ENCODE peak calls at places on chromosomes 3 and 15, in five cellular contexts. U is stimulated activated CD8-positive, alpha-beta memory T cell treated with anti-CD3 and anti-CD28 coated beads, Interleukin-7, amount 100 ng/mL, for 24 hours; S is posterior vena cava; Q is mesenchymal stem cell; Z is Calu3. D is an unnamed sample.

GRCh38 chr3:126946387-126946786 is 36.5 kb upstream of the PLXNA1 start:
- DNase-seq in U (no peak), S (peak), Q (no peak), Z (no peak), D (no peak)

GRCh38 chr15:60444289-60444912 is 34.5 kb downstream of the ICE2 start:
- DNase-seq in U (no peak), S (no peak), Q (peak), Z (peak), D (no peak)

GRCh38 chr3:53192608-53193007 is 31.6 kb downstream of the PRKCD start:
- DNase-seq in U (no peak), S (peak), Q (no peak), Z (no peak), D (no peak)

GRCh38 chr3:11665331-11665730 is 21.6 kb upstream of the VGLL4 start:
- DNase-seq in U (no peak), S (no peak), Q (no peak), Z (no peak), D (no peak)

GRCh38 chr3:41716391-41716910 is 245.5 kb downstream of the ULK4 start:
- DNase-seq in U (no peak), S (no peak), Q (no peak), Z (no peak), D (no peak)

GRCh38 chr15:68992696-68993095 is 21.8 kb upstream of the NOX5 start:
- DNase-seq in U (no peak), S (no peak), Q (no peak), Z (no peak), D (no peak)

GRCh38 chr3:153574445-153574844 is 412.4 kb downstream of the RAP2B start:
- DNase-seq in U (no peak), S (no peak), Q (no peak), Z (no peak), D (no peak)

GRCh38 chr3:1404270-1404669 is 311.4 kb downstream of the CNTN6 start:
- DNase-seq in U (no peak), S (no peak), Q (peak), Z (peak), D (no peak)

GRCh38 chr3:99012051-99012450 is 110.6 kb upstream of the DCBLD2 start:
- DNase-seq in U (no peak), S (no peak), Q (no peak), Z (no peak), D (no peak)

GRCh38 chr3:140974900-140975299 is 33.3 kb downstream of the SLC25A36 start:
- DNase-seq in U (no peak), S (no peak), Q (no peak), Z (no peak), D (no peak)

GRCh38 chr3:194069421-194070219 is 66.3 kb upstream of the HES1 start:
- DNase-seq in U (no peak), S (no peak), Q (peak), Z (no peak), D (no peak)

GRCh38 chr15:37967788-37968187 is 33.3 kb downstream of the TMCO5A start:
- DNase-seq in U (no peak), S (no peak), Q (no peak), Z (peak), D (no peak)

GRCh38 chr3:146256851-146257486 is 6.1 kb upstream of the PLSCR4 start:
- DNase-seq in U (no peak), S (no peak), Q (no peak), Z (no peak), D (no peak)